ENCODE peak calls at places on chromosome 14, in five cellular contexts. One of them, this sample, is unnamed.
A peak's percentile ranks its signal among the peaks of the same experiment; 100 is the strongest.

GRCh38 chr14:34078117-34078743 is 127.4 kb upstream of the EGLN3 start:
- DNase-seq in thyroid gland: no peak
- DNase-seq in WERI-Rb-1: no peak
- DNase-seq in choroid plexus epithelial cell: peak; percentile 64
- DNase-seq in cardiac fibroblast: no peak
- DNase-seq in this sample: no peak

GRCh38 chr14:89503458-89503996 is 86.5 kb upstream of the FOXN3 start:
- DNase-seq in thyroid gland: no peak
- DNase-seq in WERI-Rb-1: no peak
- DNase-seq in choroid plexus epithelial cell: no peak
- DNase-seq in cardiac fibroblast: no peak
- DNase-seq in this sample: no peak

GRCh38 chr14:89176090-89176757 is 240.8 kb downstream of the FOXN3 start:
- DNase-seq in thyroid gland: no peak
- DNase-seq in WERI-Rb-1: no peak
- DNase-seq in choroid plexus epithelial cell: no peak
- DNase-seq in cardiac fibroblast: no peak
- DNase-seq in this sample: no peak

GRCh38 chr14:104429291-104429861 is 150.2 kb upstream of the C14orf180 start:
- DNase-seq in thyroid gland: no peak
- DNase-seq in WERI-Rb-1: no peak
- DNase-seq in choroid plexus epithelial cell: no peak
- DNase-seq in cardiac fibroblast: no peak
- DNase-seq in this sample: no peak

GRCh38 chr14:91415794-91416743 is 1.6 kb downstream of the CCDC88C start:
- DNase-seq in thyroid gland: no peak
- DNase-seq in WERI-Rb-1: no peak
- DNase-seq in choroid plexus epithelial cell: no peak
- DNase-seq in cardiac fibroblast: no peak
- DNase-seq in this sample: peak; percentile 79

GRCh38 chr14:22122227-22123187 is 448.9 kb upstream of the OR4E1 start:
- DNase-seq in thyroid gland: no peak
- DNase-seq in WERI-Rb-1: no peak
- DNase-seq in choroid plexus epithelial cell: peak; percentile 30
- DNase-seq in cardiac fibroblast: no peak
- DNase-seq in this sample: peak; percentile 25

GRCh38 chr14:98227000-98227726 is 1044.8 kb downstream of the BCL11B start:
- DNase-seq in thyroid gland: no peak
- DNase-seq in WERI-Rb-1: no peak
- DNase-seq in choroid plexus epithelial cell: no peak
- DNase-seq in cardiac fibroblast: no peak
- DNase-seq in this sample: no peak

GRCh38 chr14:68088463-68088862 is 268.9 kb downstream of the RAD51B start:
- DNase-seq in thyroid gland: no peak
- DNase-seq in WERI-Rb-1: no peak
- DNase-seq in choroid plexus epithelial cell: peak; percentile 19
- DNase-seq in cardiac fibroblast: peak; percentile 49
- DNase-seq in this sample: no peak

GRCh38 chr14:76133103-76133502 is 18.6 kb upstream of the GPATCH2L start:
- DNase-seq in thyroid gland: peak; percentile 7
- DNase-seq in WERI-Rb-1: no peak
- DNase-seq in choroid plexus epithelial cell: peak; percentile 50
- DNase-seq in cardiac fibroblast: peak; percentile 38
- DNase-seq in this sample: peak; percentile 52

GRCh38 chr14:71668942-71669341 is 263.3 kb upstream of the RGS6 start:
- DNase-seq in thyroid gland: no peak
- DNase-seq in WERI-Rb-1: no peak
- DNase-seq in choroid plexus epithelial cell: no peak
- DNase-seq in cardiac fibroblast: no peak
- DNase-seq in this sample: no peak

GRCh38 chr14:98724734-98725133 is 547.3 kb downstream of the BCL11B start:
- DNase-seq in thyroid gland: no peak
- DNase-seq in WERI-Rb-1: no peak
- DNase-seq in choroid plexus epithelial cell: no peak
- DNase-seq in cardiac fibroblast: no peak
- DNase-seq in this sample: no peak

GRCh38 chr14:59275668-59276067 is 87.2 kb downstream of the DAAM1 start:
- DNase-seq in thyroid gland: no peak
- DNase-seq in WERI-Rb-1: no peak
- DNase-seq in choroid plexus epithelial cell: peak; percentile 93
- DNase-seq in cardiac fibroblast: peak; percentile 89
- DNase-seq in this sample: peak; percentile 87

GRCh38 chr14:83702619-83703018 is 1827.3 kb upstream of the FLRT2 start:
- DNase-seq in thyroid gland: no peak
- DNase-seq in WERI-Rb-1: no peak
- DNase-seq in choroid plexus epithelial cell: no peak
- DNase-seq in cardiac fibroblast: no peak
- DNase-seq in this sample: no peak

GRCh38 chr14:37864861-37865718 is 269.7 kb downstream of the TTC6 start:
- DNase-seq in thyroid gland: no peak
- DNase-seq in WERI-Rb-1: no peak
- DNase-seq in choroid plexus epithelial cell: peak; percentile 67
- DNase-seq in cardiac fibroblast: peak; percentile 25
- DNase-seq in this sample: peak; percentile 65

GRCh38 chr14:83463500-83464098 is 1929.9 kb upstream of the SEL1L start:
- DNase-seq in thyroid gland: peak; percentile 44
- DNase-seq in WERI-Rb-1: peak; percentile 69
- DNase-seq in choroid plexus epithelial cell: peak; percentile 87
- DNase-seq in cardiac fibroblast: peak; percentile 54
- DNase-seq in this sample: peak; percentile 82

GRCh38 chr14:31169877-31170276 is 37.7 kb downstream of the HECTD1 start:
- DNase-seq in thyroid gland: no peak
- DNase-seq in WERI-Rb-1: no peak
- DNase-seq in choroid plexus epithelial cell: no peak
- DNase-seq in cardiac fibroblast: no peak
- DNase-seq in this sample: no peak

GRCh38 chr14:91466192-91466591 is 43.9 kb downstream of the PPP4R3A start:
- DNase-seq in thyroid gland: no peak
- DNase-seq in WERI-Rb-1: no peak
- DNase-seq in choroid plexus epithelial cell: no peak
- DNase-seq in cardiac fibroblast: no peak
- DNase-seq in this sample: no peak

GRCh38 chr14:69904246-69904645 is 25.0 kb downstream of the SMOC1 start:
- DNase-seq in thyroid gland: no peak
- DNase-seq in WERI-Rb-1: no peak
- DNase-seq in choroid plexus epithelial cell: no peak
- DNase-seq in cardiac fibroblast: no peak
- DNase-seq in this sample: no peak

GRCh38 chr14:104826197-104826857 is 25.4 kb downstream of the ZBTB42 start:
- DNase-seq in thyroid gland: peak; percentile 91
- DNase-seq in WERI-Rb-1: peak; percentile 89
- DNase-seq in choroid plexus epithelial cell: peak; percentile 77
- DNase-seq in cardiac fibroblast: peak; percentile 79
- DNase-seq in this sample: peak; percentile 82

GRCh38 chr14:24465369-24465768 is 22.8 kb upstream of the SDR39U1 start:
- DNase-seq in thyroid gland: no peak
- DNase-seq in WERI-Rb-1: no peak
- DNase-seq in choroid plexus epithelial cell: no peak
- DNase-seq in cardiac fibroblast: no peak
- DNase-seq in this sample: no peak

GRCh38 chr14:21894003-21894897 is 220.6 kb upstream of the OR4E1 start:
- DNase-seq in thyroid gland: peak; percentile 10
- DNase-seq in WERI-Rb-1: no peak
- DNase-seq in choroid plexus epithelial cell: peak; percentile 9
- DNase-seq in cardiac fibroblast: no peak
- DNase-seq in this sample: peak; percentile 21

GRCh38 chr14:90574640-90575131 is 177.9 kb downstream of the CALM1 start:
- DNase-seq in thyroid gland: no peak
- DNase-seq in WERI-Rb-1: no peak
- DNase-seq in choroid plexus epithelial cell: no peak
- DNase-seq in cardiac fibroblast: no peak
- DNase-seq in this sample: no peak

GRCh38 chr14:30621354-30621953 is 665 bp upstream of the SCFD1 start:
- DNase-seq in thyroid gland: peak; percentile 11
- DNase-seq in WERI-Rb-1: no peak
- DNase-seq in choroid plexus epithelial cell: peak; percentile 39
- DNase-seq in cardiac fibroblast: peak; percentile 41
- DNase-seq in this sample: no peak

GRCh38 chr14:100238419-100239199 is at the start of gene YY1:
- DNase-seq in thyroid gland: peak; percentile 100
- DNase-seq in WERI-Rb-1: peak; percentile 99
- DNase-seq in choroid plexus epithelial cell: peak; percentile 98
- DNase-seq in cardiac fibroblast: peak; percentile 98
- DNase-seq in this sample: peak; percentile 97

GRCh38 chr14:100240725-100241032 is 1.7 kb downstream of the YY1 start:
- DNase-seq in thyroid gland: no peak
- DNase-seq in WERI-Rb-1: no peak
- DNase-seq in choroid plexus epithelial cell: no peak
- DNase-seq in cardiac fibroblast: no peak
- DNase-seq in this sample: no peak

GRCh38 chr14:100239200-100239839 is 376 bp downstream of the YY1 start:
- DNase-seq in thyroid gland: peak; percentile 10
- DNase-seq in WERI-Rb-1: no peak
- DNase-seq in choroid plexus epithelial cell: peak; percentile 11
- DNase-seq in cardiac fibroblast: no peak
- DNase-seq in this sample: no peak

GRCh38 chr14:100241279-100241678 is 2.3 kb downstream of the YY1 start:
- DNase-seq in thyroid gland: no peak
- DNase-seq in WERI-Rb-1: no peak
- DNase-seq in choroid plexus epithelial cell: peak; percentile 36
- DNase-seq in cardiac fibroblast: peak; percentile 19
- DNase-seq in this sample: no peak

GRCh38 chr14:100239840-100240724 is 1.1 kb downstream of the YY1 start:
- DNase-seq in thyroid gland: peak; percentile 90
- DNase-seq in WERI-Rb-1: peak; percentile 81
- DNase-seq in choroid plexus epithelial cell: peak; percentile 95
- DNase-seq in cardiac fibroblast: peak; percentile 95
- DNase-seq in this sample: peak; percentile 82
- TF ChIP-seq CTCF in thyroid gland: peak; percentile 86
- TF ChIP-seq CTCF in WERI-Rb-1: peak; percentile 64
- TF ChIP-seq CTCF in choroid plexus epithelial cell: peak; percentile 50
- TF ChIP-seq CTCF in cardiac fibroblast: peak; percentile 40
- TF ChIP-seq CTCF in this sample: peak; percentile 60

GRCh38 chr14:53668861-53669260 is 287.8 kb downstream of the BMP4 start:
- DNase-seq in thyroid gland: no peak
- DNase-seq in WERI-Rb-1: no peak
- DNase-seq in choroid plexus epithelial cell: no peak
- DNase-seq in cardiac fibroblast: no peak
- DNase-seq in this sample: peak; percentile 5

DNA sequence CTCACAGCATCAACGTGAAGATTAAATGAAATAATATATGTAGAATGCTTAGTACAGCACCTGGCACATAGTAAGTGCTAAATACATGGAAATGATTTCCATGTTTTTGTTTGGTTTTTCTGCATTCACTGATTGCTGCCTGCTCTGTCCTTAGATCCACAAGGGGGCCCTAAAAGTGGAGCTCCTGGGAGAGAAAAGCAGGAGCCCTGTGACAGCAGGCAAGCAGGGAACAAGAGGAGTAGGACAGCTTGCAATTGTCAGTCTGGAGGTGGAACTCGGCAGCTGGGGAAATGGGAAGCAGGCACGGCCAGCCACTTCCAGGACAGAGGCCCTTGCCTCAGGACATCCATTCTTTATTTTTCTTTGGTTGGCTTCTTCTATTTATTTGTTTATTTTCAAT is 292.9 kb downstream of the BMP4 start:
- DNase-seq in thyroid gland: no peak
- DNase-seq in WERI-Rb-1: no peak
- DNase-seq in choroid plexus epithelial cell: peak; percentile 7
- DNase-seq in cardiac fibroblast: peak; percentile 35
- DNase-seq in this sample: peak; percentile 26
- TF ChIP-seq CTCF in thyroid gland: no peak
- TF ChIP-seq CTCF in WERI-Rb-1: no peak
- TF ChIP-seq CTCF in choroid plexus epithelial cell: peak; percentile 45
- TF ChIP-seq CTCF in cardiac fibroblast: peak; percentile 52
- TF ChIP-seq CTCF in this sample: no peak

GRCh38 chr14:50039120-50039517 is 77.3 kb downstream of the VCPKMT start:
- DNase-seq in thyroid gland: no peak
- DNase-seq in WERI-Rb-1: no peak
- DNase-seq in choroid plexus epithelial cell: no peak
- DNase-seq in cardiac fibroblast: no peak
- DNase-seq in this sample: no peak

GRCh38 chr14:50039734-50040400 is 76.5 kb downstream of the VCPKMT start:
- DNase-seq in thyroid gland: no peak
- DNase-seq in WERI-Rb-1: no peak
- DNase-seq in choroid plexus epithelial cell: peak; percentile 93
- DNase-seq in cardiac fibroblast: peak; percentile 67
- DNase-seq in this sample: peak; percentile 96

GRCh38 chr14:50037837-50038236 is 78.5 kb downstream of the VCPKMT start:
- DNase-seq in thyroid gland: peak; percentile 69
- DNase-seq in WERI-Rb-1: no peak
- DNase-seq in choroid plexus epithelial cell: no peak
- DNase-seq in cardiac fibroblast: peak; percentile 25
- DNase-seq in this sample: peak; percentile 10

GRCh38 chr14:50037240-50037639 is 79.1 kb downstream of the VCPKMT start:
- DNase-seq in thyroid gland: no peak
- DNase-seq in WERI-Rb-1: no peak
- DNase-seq in choroid plexus epithelial cell: no peak
- DNase-seq in cardiac fibroblast: no peak
- DNase-seq in this sample: no peak

DNA sequence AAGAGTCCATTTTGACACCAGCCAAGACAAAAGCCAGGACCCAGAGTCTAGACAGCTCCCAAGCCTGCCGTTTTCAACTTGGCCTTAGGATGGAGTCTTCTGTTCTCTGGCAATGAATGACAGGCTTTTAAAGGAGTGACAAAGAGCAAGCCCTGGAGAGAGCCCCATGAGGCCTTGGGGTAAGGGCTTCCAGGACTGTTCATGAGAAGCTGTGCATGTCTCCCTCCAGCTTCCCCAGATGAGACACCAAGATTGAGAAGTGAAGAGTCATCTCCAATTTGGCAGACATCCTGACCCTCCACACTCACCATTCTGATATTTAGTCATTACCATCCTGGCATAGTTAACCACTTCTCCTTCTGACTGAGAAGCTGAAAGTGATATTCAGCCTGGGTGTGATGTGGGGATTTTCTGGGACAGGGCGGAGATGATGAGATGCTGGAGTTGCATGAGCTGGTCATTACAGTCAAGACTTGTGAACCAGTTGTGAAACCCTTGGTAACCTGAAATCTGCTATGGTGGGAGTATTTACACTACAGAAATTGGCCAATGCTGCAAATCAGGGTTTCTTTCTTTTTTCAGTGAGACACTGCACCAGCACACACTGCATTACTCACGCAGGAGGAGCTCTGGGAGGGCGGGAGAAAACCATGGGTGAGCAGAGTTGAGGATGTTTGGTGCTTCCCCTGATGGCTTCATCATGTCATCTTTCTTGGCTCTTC is 77.8 kb downstream of the VCPKMT start:
- DNase-seq in thyroid gland: no peak
- DNase-seq in WERI-Rb-1: no peak
- DNase-seq in choroid plexus epithelial cell: peak; percentile 91
- DNase-seq in cardiac fibroblast: peak; percentile 98
- DNase-seq in this sample: peak; percentile 94
- TF ChIP-seq CTCF in thyroid gland: no peak
- TF ChIP-seq CTCF in WERI-Rb-1: no peak
- TF ChIP-seq CTCF in choroid plexus epithelial cell: peak; percentile 26
- TF ChIP-seq CTCF in cardiac fibroblast: peak; percentile 31
- TF ChIP-seq CTCF in this sample: peak; percentile 16

DNA sequence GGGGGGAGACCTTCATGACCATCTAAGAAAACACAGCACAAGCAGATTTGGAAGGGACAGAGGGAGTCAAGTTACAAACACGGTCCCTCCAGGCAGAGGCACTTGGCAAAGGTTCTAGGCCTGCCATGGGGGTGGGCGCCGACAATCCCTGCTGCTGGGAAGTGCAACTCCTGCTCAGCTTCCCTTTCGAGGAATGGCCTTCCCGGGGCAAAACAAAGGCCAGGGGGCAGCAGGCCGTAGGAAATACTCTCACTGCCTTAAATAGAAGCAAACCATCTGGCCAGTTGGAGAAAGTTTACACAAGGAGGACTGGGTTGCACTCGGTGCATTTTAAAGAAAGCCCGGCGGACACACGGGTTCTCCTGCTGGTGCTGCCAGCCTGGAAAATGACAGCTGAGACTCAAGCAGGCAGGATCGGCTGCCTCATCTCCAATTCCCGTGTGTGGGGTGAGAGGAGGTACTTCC is 65.8 kb downstream of the ITPK1 start:
- DNase-seq in thyroid gland: peak; percentile 63
- DNase-seq in WERI-Rb-1: no peak
- DNase-seq in choroid plexus epithelial cell: peak; percentile 36
- DNase-seq in cardiac fibroblast: no peak
- DNase-seq in this sample: no peak
- TF ChIP-seq CTCF in thyroid gland: no peak
- TF ChIP-seq CTCF in WERI-Rb-1: no peak
- TF ChIP-seq CTCF in choroid plexus epithelial cell: no peak
- TF ChIP-seq CTCF in cardiac fibroblast: no peak
- TF ChIP-seq CTCF in this sample: no peak

This sample was measured in MCF 10A.